ENCODE peak calls at places on chromosomes 13 and 19, in seven cellular contexts. F, K, T, X, C, M and P are unnamed samples. For H3K27me3 and H3K4me1, the result is how much of the 10 kb centered on the place peaks cover.

GRCh38 chr13:101382086-101382485 is 34.2 kb downstream of the NALCN start:
- DNase-seq in F (no peak), K (no peak), T (no peak), X (no peak), C (no peak), M (no peak), P (no peak)

GRCh38 chr19:49555600-49556411 is 24.6 kb downstream of the NOSIP start:
- DNase-seq in F (peak), K (no peak), T (peak), X (peak), C (peak), M (no peak), P (peak)

GRCh38 chr19:3057275-3057714 is 5.0 kb downstream of the TLE5 start:
- DNase-seq in F (no peak), K (no peak), T (peak), X (peak), C (peak), M (peak), P (peak)

GRCh38 chr13:28707629-28708427 is 10.9 kb downstream of the SLC46A3 start:
- DNase-seq in F (peak), K (peak), T (no peak), X (no peak), C (no peak), M (no peak), P (no peak)

GRCh38 chr13:79604752-79605151 is 123.8 kb downstream of the NDFIP2 start:
- DNase-seq in F (no peak), K (no peak), T (no peak), X (no peak), C (no peak), M (no peak), P (no peak)

GRCh38 chr13:30192320-30193093 is 114.8 kb downstream of the KATNAL1 start:
- DNase-seq in F (no peak), K (no peak), T (no peak), X (no peak), C (no peak), M (no peak), P (no peak)

GRCh38 chr13:111247552-111247951 is 72.9 kb upstream of the TEX29 start:
- DNase-seq in F (no peak), K (no peak), T (no peak), X (no peak), C (no peak), M (no peak), P (no peak)

GRCh38 chr19:12838182-12838890 is at the start of gene MAST1:
- DNase-seq in F (peak), K (no peak), T (peak), X (no peak), C (no peak), M (no peak), P (no peak)

GRCh38 chr13:111327701-111328100 is 7.3 kb downstream of the TEX29 start:
- DNase-seq in F (no peak), K (no peak), T (no peak), X (no peak), C (no peak), M (no peak), P (no peak)

GRCh38 chr13:97274782-97275252 is 52.7 kb downstream of the MBNL2 start:
- DNase-seq in F (no peak), K (peak), T (no peak), X (no peak), C (no peak), M (no peak), P (no peak)

GRCh38 chr13:49533586-49534269 is 38.0 kb downstream of the PHF11 start:
- DNase-seq in F (no peak), K (no peak), T (no peak), X (no peak), C (no peak), M (no peak), P (no peak)

GRCh38 chr13:111630411-111630810 is 310.0 kb downstream of the TEX29 start:
- DNase-seq in F (no peak), K (no peak), T (no peak), X (no peak), C (no peak), M (no peak), P (no peak)

GRCh38 chr13:77533875-77534788 is 1.4 kb upstream of the SCEL start:
- DNase-seq in F (no peak), K (no peak), T (no peak), X (no peak), C (no peak), M (no peak), P (no peak)

GRCh38 chr13:64817721-64818120 is 2412.4 kb downstream of the PCDH9 start:
- DNase-seq in F (no peak), K (peak), T (no peak), X (no peak), C (no peak), M (no peak), P (no peak)

GRCh38 chr13:110129539-110130186 is 177.3 kb downstream of the COL4A1 start:
- DNase-seq in F (no peak), K (no peak), T (no peak), X (no peak), C (no peak), M (no peak), P (no peak)
- H3K27me3 ChIP-seq in F (under half), K (under half), T (under half), X (under half), C (under half), M (under half), P (under half)

GRCh38 chr19:7921955-7922840 is 2.1 kb downstream of the SNAPC2 start:
- DNase-seq in F (no peak), K (no peak), T (peak), X (no peak), C (no peak), M (no peak), P (no peak)
- H3K4me3 ChIP-seq in F (no peak), K (no peak), T (no peak), X (peak), C (peak), M (peak), P (peak)

DNA sequence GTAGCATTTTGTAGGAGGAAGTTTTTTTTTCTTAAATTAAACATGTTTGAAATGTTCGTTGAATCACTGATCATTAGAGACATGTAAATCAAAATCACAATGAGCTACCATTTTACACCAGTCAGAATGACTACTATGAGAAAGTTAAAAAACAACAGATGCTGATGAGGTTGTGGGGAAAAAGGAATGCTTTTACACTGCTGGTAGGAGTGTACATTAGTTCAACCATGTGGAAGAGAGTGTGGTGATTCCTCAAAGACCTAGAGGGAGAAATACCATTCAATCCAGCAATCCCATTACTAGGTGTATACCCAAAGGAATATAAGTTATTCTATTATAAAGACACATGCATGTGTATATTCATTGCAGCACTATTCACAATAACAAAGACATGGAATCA is 122.0 kb upstream of the ARGLU1 start:
- DNase-seq in F (no peak), K (no peak), T (no peak), X (no peak), C (no peak), M (no peak), P (no peak)
- H3K4me1 ChIP-seq in F (under half), K (under half), T (under half), X (under half), C (under half), M (under half), P (under half)

DNA sequence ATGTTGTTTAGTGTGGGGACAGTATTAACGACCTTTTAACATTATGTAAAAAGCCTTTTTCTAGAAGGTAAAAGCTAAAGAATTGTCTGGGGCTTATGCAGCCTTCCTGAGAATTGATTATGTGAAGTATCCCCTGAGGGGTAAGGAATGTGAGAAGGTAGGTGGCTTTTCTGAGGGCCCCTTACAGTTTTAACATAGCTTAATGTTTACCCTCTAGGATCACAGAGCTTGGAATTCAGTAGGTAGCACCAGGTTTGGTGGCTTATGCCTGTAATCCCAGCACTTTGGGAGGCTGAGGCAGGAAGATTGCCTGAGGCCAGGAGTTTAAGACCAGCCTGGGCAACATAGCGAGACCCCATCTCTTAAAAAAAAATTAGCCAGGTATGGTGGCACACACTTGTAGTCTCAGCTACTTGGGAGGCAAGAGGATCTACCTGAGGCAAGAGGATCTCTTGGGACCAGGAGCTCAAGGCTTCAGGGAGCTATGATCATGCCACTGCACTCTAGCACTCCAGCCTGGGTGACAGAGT is 101.3 kb downstream of the OLFM4 start:
- DNase-seq in F (no peak), K (no peak), T (no peak), X (no peak), C (no peak), M (no peak), P (no peak)
- H3K27me3 ChIP-seq in F (under half), K (under half), T (under half), X (under half), C (under half), M (under half), P (under half)